ENCODE peak calls at places on chromosomes 7 and 10, in eight cellular contexts. One of them, this sample, is unnamed.

GRCh38 chr7:82204694-82205093 is 238.9 kb downstream of the CACNA2D1 start:
- DNase-seq in fibroblast of mammary gland: peak
- DNase-seq in upper lobe of right lung: no peak
- DNase-seq in BJ: no peak
- DNase-seq in GM12878: no peak
- DNase-seq in brain microvascular endothelial cell: peak
- DNase-seq in HFF-Myc: peak
- DNase-seq in AG04449: no peak
- DNase-seq in this sample: peak

GRCh38 chr7:155920068-155920461 is 107.8 kb upstream of the SHH start:
- DNase-seq in fibroblast of mammary gland: no peak
- DNase-seq in upper lobe of right lung: no peak
- DNase-seq in BJ: no peak
- DNase-seq in GM12878: no peak
- DNase-seq in brain microvascular endothelial cell: no peak
- DNase-seq in HFF-Myc: no peak
- DNase-seq in AG04449: no peak
- DNase-seq in this sample: no peak

GRCh38 chr7:74038194-74038961 is 10.4 kb downstream of the ELN start:
- DNase-seq in fibroblast of mammary gland: peak
- DNase-seq in upper lobe of right lung: no peak
- DNase-seq in BJ: no peak
- DNase-seq in GM12878: no peak
- DNase-seq in brain microvascular endothelial cell: no peak
- DNase-seq in HFF-Myc: no peak
- DNase-seq in AG04449: no peak
- DNase-seq in this sample: no peak

GRCh38 chr10:33067917-33068316 is 109.9 kb upstream of the ITGB1 start:
- DNase-seq in fibroblast of mammary gland: no peak
- DNase-seq in upper lobe of right lung: no peak
- DNase-seq in BJ: no peak
- DNase-seq in GM12878: no peak
- DNase-seq in brain microvascular endothelial cell: no peak
- DNase-seq in HFF-Myc: no peak
- DNase-seq in AG04449: no peak
- DNase-seq in this sample: no peak

GRCh38 chr10:63929826-63930467 is 408.7 kb downstream of the REEP3 start:
- DNase-seq in fibroblast of mammary gland: no peak
- DNase-seq in upper lobe of right lung: no peak
- DNase-seq in BJ: no peak
- DNase-seq in GM12878: no peak
- DNase-seq in brain microvascular endothelial cell: no peak
- DNase-seq in HFF-Myc: peak
- DNase-seq in AG04449: no peak
- DNase-seq in this sample: no peak

GRCh38 chr7:9557853-9558252 is 1124.4 kb downstream of the NXPH1 start:
- DNase-seq in fibroblast of mammary gland: no peak
- DNase-seq in upper lobe of right lung: no peak
- DNase-seq in BJ: no peak
- DNase-seq in GM12878: no peak
- DNase-seq in brain microvascular endothelial cell: no peak
- DNase-seq in HFF-Myc: no peak
- DNase-seq in AG04449: no peak
- DNase-seq in this sample: no peak

GRCh38 chr7:154306036-154306435 is 253.8 kb downstream of the DPP6 start:
- DNase-seq in fibroblast of mammary gland: no peak
- DNase-seq in upper lobe of right lung: no peak
- DNase-seq in BJ: no peak
- DNase-seq in GM12878: no peak
- DNase-seq in brain microvascular endothelial cell: no peak
- DNase-seq in HFF-Myc: no peak
- DNase-seq in AG04449: no peak
- DNase-seq in this sample: no peak

GRCh38 chr7:77655361-77655760 is 40.9 kb upstream of the RSBN1L start:
- DNase-seq in fibroblast of mammary gland: no peak
- DNase-seq in upper lobe of right lung: no peak
- DNase-seq in BJ: no peak
- DNase-seq in GM12878: no peak
- DNase-seq in brain microvascular endothelial cell: no peak
- DNase-seq in HFF-Myc: no peak
- DNase-seq in AG04449: no peak
- DNase-seq in this sample: no peak

GRCh38 chr7:74481458-74482324 is 28.0 kb downstream of the GTF2IRD1 start:
- DNase-seq in fibroblast of mammary gland: peak
- DNase-seq in upper lobe of right lung: no peak
- DNase-seq in BJ: no peak
- DNase-seq in GM12878: no peak
- DNase-seq in brain microvascular endothelial cell: peak
- DNase-seq in HFF-Myc: no peak
- DNase-seq in AG04449: no peak
- DNase-seq in this sample: no peak

GRCh38 chr7:102285541-102286236 is 979 bp upstream of the SH2B2 start:
- DNase-seq in fibroblast of mammary gland: no peak
- DNase-seq in upper lobe of right lung: no peak
- DNase-seq in BJ: no peak
- DNase-seq in GM12878: no peak
- DNase-seq in brain microvascular endothelial cell: no peak
- DNase-seq in HFF-Myc: no peak
- DNase-seq in AG04449: no peak
- DNase-seq in this sample: no peak

GRCh38 chr10:32005050-32005449 is 51.2 kb downstream of the KIF5B start:
- DNase-seq in fibroblast of mammary gland: peak
- DNase-seq in upper lobe of right lung: no peak
- DNase-seq in BJ: no peak
- DNase-seq in GM12878: peak
- DNase-seq in brain microvascular endothelial cell: peak
- DNase-seq in HFF-Myc: peak
- DNase-seq in AG04449: no peak
- DNase-seq in this sample: no peak

GRCh38 chr7:46752881-46753366 is 829.0 kb downstream of the TNS3 start:
- DNase-seq in fibroblast of mammary gland: peak
- DNase-seq in upper lobe of right lung: no peak
- DNase-seq in BJ: peak
- DNase-seq in GM12878: no peak
- DNase-seq in brain microvascular endothelial cell: peak
- DNase-seq in HFF-Myc: no peak
- DNase-seq in AG04449: peak
- DNase-seq in this sample: peak

GRCh38 chr10:13100349-13101294 is 659 bp downstream of the OPTN start:
- DNase-seq in fibroblast of mammary gland: peak
- DNase-seq in upper lobe of right lung: peak
- DNase-seq in BJ: no peak
- DNase-seq in GM12878: no peak
- DNase-seq in brain microvascular endothelial cell: peak
- DNase-seq in HFF-Myc: no peak
- DNase-seq in AG04449: no peak
- DNase-seq in this sample: no peak

GRCh38 chr10:131814567-131815290 is 86.1 kb upstream of the PPP2R2D start:
- DNase-seq in fibroblast of mammary gland: no peak
- DNase-seq in upper lobe of right lung: peak
- DNase-seq in BJ: no peak
- DNase-seq in GM12878: no peak
- DNase-seq in brain microvascular endothelial cell: no peak
- DNase-seq in HFF-Myc: no peak
- DNase-seq in AG04449: no peak
- DNase-seq in this sample: no peak

GRCh38 chr7:50610521-50611277 is 45.5 kb upstream of the DDC start:
- DNase-seq in fibroblast of mammary gland: peak
- DNase-seq in upper lobe of right lung: no peak
- DNase-seq in BJ: peak
- DNase-seq in GM12878: no peak
- DNase-seq in brain microvascular endothelial cell: peak
- DNase-seq in HFF-Myc: peak
- DNase-seq in AG04449: no peak
- DNase-seq in this sample: peak

GRCh38 chr7:20352573-20353304 is 22.0 kb downstream of the ITGB8 start:
- DNase-seq in fibroblast of mammary gland: peak
- DNase-seq in upper lobe of right lung: no peak
- DNase-seq in BJ: peak
- DNase-seq in GM12878: no peak
- DNase-seq in brain microvascular endothelial cell: no peak
- DNase-seq in HFF-Myc: no peak
- DNase-seq in AG04449: no peak
- DNase-seq in this sample: peak

GRCh38 chr10:42304341-42304740 is 334.0 kb downstream of the ZNF33B start:
- DNase-seq in fibroblast of mammary gland: no peak
- DNase-seq in upper lobe of right lung: no peak
- DNase-seq in BJ: no peak
- DNase-seq in GM12878: no peak
- DNase-seq in brain microvascular endothelial cell: no peak
- DNase-seq in HFF-Myc: no peak
- DNase-seq in AG04449: no peak
- DNase-seq in this sample: no peak

GRCh38 chr7:74627699-74628411 is 29.7 kb upstream of the GTF2I start:
- DNase-seq in fibroblast of mammary gland: peak
- DNase-seq in upper lobe of right lung: peak
- DNase-seq in BJ: no peak
- DNase-seq in GM12878: no peak
- DNase-seq in brain microvascular endothelial cell: no peak
- DNase-seq in HFF-Myc: no peak
- DNase-seq in AG04449: peak
- DNase-seq in this sample: peak

GRCh38 chr7:99843808-99844207 is 16.0 kb downstream of the CYP3A43 start:
- DNase-seq in fibroblast of mammary gland: peak
- DNase-seq in upper lobe of right lung: no peak
- DNase-seq in BJ: no peak
- DNase-seq in GM12878: no peak
- DNase-seq in brain microvascular endothelial cell: no peak
- DNase-seq in HFF-Myc: no peak
- DNase-seq in AG04449: no peak
- DNase-seq in this sample: no peak

GRCh38 chr7:106285801-106286492 is 1.2 kb upstream of the NAMPT start:
- DNase-seq in fibroblast of mammary gland: peak
- DNase-seq in upper lobe of right lung: no peak
- DNase-seq in BJ: no peak
- DNase-seq in GM12878: peak
- DNase-seq in brain microvascular endothelial cell: peak
- DNase-seq in HFF-Myc: no peak
- DNase-seq in AG04449: no peak
- DNase-seq in this sample: no peak

GRCh38 chr7:94396044-94396443 is 1.3 kb downstream of the COL1A2 start:
- DNase-seq in fibroblast of mammary gland: peak
- DNase-seq in upper lobe of right lung: no peak
- DNase-seq in BJ: no peak
- DNase-seq in GM12878: no peak
- DNase-seq in brain microvascular endothelial cell: peak
- DNase-seq in HFF-Myc: peak
- DNase-seq in AG04449: no peak
- DNase-seq in this sample: no peak

GRCh38 chr7:46459942-46460341 is 538.9 kb upstream of the IGFBP3 start:
- DNase-seq in fibroblast of mammary gland: no peak
- DNase-seq in upper lobe of right lung: no peak
- DNase-seq in BJ: no peak
- DNase-seq in GM12878: no peak
- DNase-seq in brain microvascular endothelial cell: no peak
- DNase-seq in HFF-Myc: no peak
- DNase-seq in AG04449: no peak
- DNase-seq in this sample: no peak

GRCh38 chr7:22219036-22219435 is 137.9 kb downstream of the RAPGEF5 start:
- DNase-seq in fibroblast of mammary gland: no peak
- DNase-seq in upper lobe of right lung: no peak
- DNase-seq in BJ: no peak
- DNase-seq in GM12878: no peak
- DNase-seq in brain microvascular endothelial cell: peak
- DNase-seq in HFF-Myc: no peak
- DNase-seq in AG04449: no peak
- DNase-seq in this sample: no peak
- H3K4me3 ChIP-seq in fibroblast of mammary gland: no peak
- H3K4me3 ChIP-seq in upper lobe of right lung: peak
- H3K4me3 ChIP-seq in BJ: no peak
- H3K4me3 ChIP-seq in GM12878: no peak
- H3K4me3 ChIP-seq in brain microvascular endothelial cell: no peak
- H3K4me3 ChIP-seq in HFF-Myc: no peak
- H3K4me3 ChIP-seq in AG04449: no peak
- H3K4me3 ChIP-seq in this sample: no peak

DNA sequence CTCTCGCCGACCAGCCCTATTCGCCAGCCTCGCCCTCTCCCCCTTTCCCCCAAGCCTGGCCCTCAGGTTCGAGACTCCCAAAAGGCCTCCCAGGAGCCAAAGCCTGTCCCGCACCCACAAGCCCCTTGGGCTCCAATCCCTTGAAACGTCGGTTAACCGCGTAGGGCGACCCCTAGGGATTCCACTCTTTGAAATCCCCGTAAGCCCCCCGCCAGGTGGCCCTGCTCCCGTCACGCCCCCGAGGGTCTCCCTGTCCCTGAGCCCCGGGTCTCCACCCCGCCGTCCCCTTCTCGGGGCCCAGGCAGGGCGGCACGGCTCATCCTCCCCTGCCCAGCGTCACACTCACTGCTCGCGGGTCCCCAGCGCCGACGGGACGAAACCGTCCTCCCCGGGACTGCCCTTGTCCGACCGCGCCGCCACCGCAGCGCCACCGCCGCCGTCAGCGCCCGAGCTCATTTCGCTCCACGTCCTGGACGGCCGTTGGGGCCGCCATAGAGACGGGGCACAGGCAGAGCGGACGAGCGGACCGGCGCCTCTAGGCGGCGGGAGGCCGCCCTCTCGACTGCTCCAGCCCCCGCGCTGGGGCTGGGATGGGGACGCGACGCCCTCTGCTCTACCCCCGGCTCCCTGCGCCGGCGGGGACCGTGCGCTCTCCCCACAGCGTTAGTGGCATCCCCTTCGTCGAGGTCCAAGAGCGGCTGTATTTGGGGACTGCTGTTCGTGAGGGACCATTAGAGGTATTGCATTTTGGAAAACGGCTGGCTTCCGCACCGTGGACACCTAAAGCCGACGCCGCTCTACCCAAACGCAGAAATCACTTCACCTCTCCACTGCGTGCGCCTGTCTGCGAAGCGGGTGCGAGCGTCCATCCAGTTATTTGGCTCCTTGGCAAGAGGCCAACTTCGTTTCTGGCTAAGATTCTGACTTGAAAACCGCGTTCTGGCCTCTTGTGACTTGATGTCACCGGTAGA is at the start of gene EEF1AKMT2:
- DNase-seq in fibroblast of mammary gland: peak
- DNase-seq in upper lobe of right lung: peak
- DNase-seq in BJ: peak
- DNase-seq in GM12878: peak
- DNase-seq in brain microvascular endothelial cell: peak
- DNase-seq in HFF-Myc: peak
- DNase-seq in AG04449: no peak
- DNase-seq in this sample: peak
- H3K4me3 ChIP-seq in fibroblast of mammary gland: peak
- H3K4me3 ChIP-seq in upper lobe of right lung: peak
- H3K4me3 ChIP-seq in BJ: peak
- H3K4me3 ChIP-seq in GM12878: peak
- H3K4me3 ChIP-seq in brain microvascular endothelial cell: peak
- H3K4me3 ChIP-seq in HFF-Myc: peak
- H3K4me3 ChIP-seq in AG04449: peak
- H3K4me3 ChIP-seq in this sample: peak

GRCh38 chr10:104642001-104642270 is 846 bp downstream of the SORCS3 start:
- DNase-seq in fibroblast of mammary gland: no peak
- DNase-seq in upper lobe of right lung: no peak
- DNase-seq in BJ: no peak
- DNase-seq in GM12878: no peak
- DNase-seq in brain microvascular endothelial cell: no peak
- DNase-seq in HFF-Myc: no peak
- DNase-seq in AG04449: no peak
- DNase-seq in this sample: no peak
- H3K4me3 ChIP-seq in fibroblast of mammary gland: no peak
- H3K4me3 ChIP-seq in upper lobe of right lung: no peak
- H3K4me3 ChIP-seq in BJ: no peak
- H3K4me3 ChIP-seq in GM12878: no peak
- H3K4me3 ChIP-seq in brain microvascular endothelial cell: no peak
- H3K4me3 ChIP-seq in HFF-Myc: no peak
- H3K4me3 ChIP-seq in AG04449: no peak
- H3K4me3 ChIP-seq in this sample: no peak

GRCh38 chr7:71019703-71020102 is 112.2 kb upstream of the GALNT17 start:
- DNase-seq in fibroblast of mammary gland: no peak
- DNase-seq in upper lobe of right lung: no peak
- DNase-seq in BJ: no peak
- DNase-seq in GM12878: no peak
- DNase-seq in brain microvascular endothelial cell: no peak
- DNase-seq in HFF-Myc: no peak
- DNase-seq in AG04449: no peak
- DNase-seq in this sample: no peak
- H3K4me3 ChIP-seq in fibroblast of mammary gland: no peak
- H3K4me3 ChIP-seq in upper lobe of right lung: no peak
- H3K4me3 ChIP-seq in BJ: no peak
- H3K4me3 ChIP-seq in GM12878: no peak
- H3K4me3 ChIP-seq in brain microvascular endothelial cell: no peak
- H3K4me3 ChIP-seq in HFF-Myc: no peak
- H3K4me3 ChIP-seq in AG04449: no peak
- H3K4me3 ChIP-seq in this sample: no peak